ENCODE peak calls at places on chromosome 7, in five cellular contexts. One of them, this sample, is unnamed.

GRCh38 chr7:134022512-134022911 is 104.6 kb upstream of the LRGUK start:
- DNase-seq in adrenal gland: no peak
- DNase-seq in mammary epithelial cell: peak; percentile 50
- DNase-seq in psoas muscle: no peak
- DNase-seq in breast epithelium: no peak
- DNase-seq in this sample: no peak

GRCh38 chr7:128841961-128842673 is 11.9 kb downstream of the FLNC start:
- DNase-seq in psoas muscle: peak; percentile 87
- DNase-seq in breast epithelium: no peak
- DNase-seq in adrenal gland: no peak
- DNase-seq in mammary epithelial cell: no peak
- DNase-seq in this sample: no peak

GRCh38 chr7:46763348-46763747 is 818.6 kb downstream of the TNS3 start:
- DNase-seq in mammary epithelial cell: no peak
- DNase-seq in psoas muscle: no peak
- DNase-seq in adrenal gland: no peak
- DNase-seq in breast epithelium: no peak
- DNase-seq in this sample: no peak

GRCh38 chr7:25864511-25864910 is 287.5 kb upstream of the NFE2L3 start:
- DNase-seq in breast epithelium: no peak
- DNase-seq in mammary epithelial cell: no peak
- DNase-seq in adrenal gland: no peak
- DNase-seq in psoas muscle: no peak
- DNase-seq in this sample: no peak

GRCh38 chr7:142774826-142775225 is 4.1 kb downstream of the PRSS2 start:
- DNase-seq in mammary epithelial cell: no peak
- DNase-seq in psoas muscle: no peak
- DNase-seq in breast epithelium: no peak
- DNase-seq in adrenal gland: no peak
- DNase-seq in this sample: no peak

GRCh38 chr7:82700739-82701138 is 257.2 kb upstream of the CACNA2D1 start:
- DNase-seq in psoas muscle: no peak
- DNase-seq in adrenal gland: no peak
- DNase-seq in mammary epithelial cell: no peak
- DNase-seq in breast epithelium: no peak
- DNase-seq in this sample: no peak

GRCh38 chr7:127976056-127976455 is 55.2 kb downstream of the LRRC4 start:
- DNase-seq in adrenal gland: no peak
- DNase-seq in mammary epithelial cell: no peak
- DNase-seq in psoas muscle: no peak
- DNase-seq in breast epithelium: no peak
- DNase-seq in this sample: no peak

GRCh38 chr7:375491-375821 is 85.5 kb downstream of the FOXL3 start:
- DNase-seq in breast epithelium: no peak
- DNase-seq in mammary epithelial cell: no peak
- DNase-seq in adrenal gland: peak; percentile 5
- DNase-seq in psoas muscle: peak; percentile 47
- DNase-seq in this sample: peak; percentile 47

GRCh38 chr7:92631067-92631829 is 41.1 kb upstream of the FAM133B start:
- DNase-seq in breast epithelium: no peak
- DNase-seq in adrenal gland: no peak
- DNase-seq in mammary epithelial cell: no peak
- DNase-seq in psoas muscle: no peak
- DNase-seq in this sample: no peak

GRCh38 chr7:96558530-96558929 is 151.1 kb downstream of the SEM1 start:
- DNase-seq in adrenal gland: no peak
- DNase-seq in breast epithelium: no peak
- DNase-seq in psoas muscle: no peak
- DNase-seq in mammary epithelial cell: no peak
- DNase-seq in this sample: no peak

GRCh38 chr7:130352335-130353074 is 7.9 kb downstream of the CPA5 start:
- DNase-seq in psoas muscle: no peak
- DNase-seq in mammary epithelial cell: peak; percentile 57
- DNase-seq in adrenal gland: no peak
- DNase-seq in breast epithelium: no peak
- DNase-seq in this sample: no peak

GRCh38 chr7:155375337-155376277 is 77.9 kb downstream of the INSIG1 start:
- DNase-seq in psoas muscle: no peak
- DNase-seq in mammary epithelial cell: no peak
- DNase-seq in adrenal gland: no peak
- DNase-seq in breast epithelium: no peak
- DNase-seq in this sample: no peak

GRCh38 chr7:50497968-50498367 is 47.8 kb upstream of the FIGNL1 start:
- DNase-seq in mammary epithelial cell: peak; percentile 48
- DNase-seq in psoas muscle: no peak
- DNase-seq in adrenal gland: peak; percentile 33
- DNase-seq in breast epithelium: no peak
- DNase-seq in this sample: no peak

GRCh38 chr7:154503962-154504550 is 451.9 kb downstream of the DPP6 start:
- DNase-seq in psoas muscle: no peak
- DNase-seq in breast epithelium: no peak
- DNase-seq in adrenal gland: no peak
- DNase-seq in mammary epithelial cell: peak; percentile 8
- DNase-seq in this sample: no peak

GRCh38 chr7:117251687-117252086 is 71.2 kb downstream of the WNT2 start:
- DNase-seq in breast epithelium: no peak
- DNase-seq in psoas muscle: no peak
- DNase-seq in mammary epithelial cell: no peak
- DNase-seq in adrenal gland: no peak
- DNase-seq in this sample: no peak

GRCh38 chr7:130884437-130885417 is 150.7 kb upstream of the KLF14 start:
- DNase-seq in breast epithelium: no peak
- DNase-seq in psoas muscle: no peak
- DNase-seq in mammary epithelial cell: peak; percentile 55
- DNase-seq in adrenal gland: no peak
- DNase-seq in this sample: no peak

GRCh38 chr7:3095046-3095445 is 51.4 kb upstream of the CARD11 start:
- DNase-seq in psoas muscle: no peak
- DNase-seq in breast epithelium: no peak
- DNase-seq in mammary epithelial cell: no peak
- DNase-seq in adrenal gland: peak; percentile 19
- DNase-seq in this sample: no peak

GRCh38 chr7:12879139-12879538 is 191.7 kb downstream of the ARL4A start:
- DNase-seq in psoas muscle: no peak
- DNase-seq in breast epithelium: no peak
- DNase-seq in mammary epithelial cell: no peak
- DNase-seq in adrenal gland: no peak
- DNase-seq in this sample: no peak

GRCh38 chr7:115178831-115179230 is 256.9 kb downstream of the MDFIC start:
- DNase-seq in breast epithelium: no peak
- DNase-seq in adrenal gland: no peak
- DNase-seq in mammary epithelial cell: no peak
- DNase-seq in psoas muscle: no peak
- DNase-seq in this sample: no peak

GRCh38 chr7:107480932-107481331 is 11.1 kb downstream of the GPR22 start:
- DNase-seq in psoas muscle: no peak
- DNase-seq in breast epithelium: no peak
- DNase-seq in adrenal gland: no peak
- DNase-seq in mammary epithelial cell: no peak
- DNase-seq in this sample: no peak

GRCh38 chr7:131122394-131122793 is 205.3 kb upstream of the MKLN1 start:
- DNase-seq in breast epithelium: no peak
- DNase-seq in mammary epithelial cell: no peak
- DNase-seq in adrenal gland: no peak
- DNase-seq in psoas muscle: no peak
- DNase-seq in this sample: no peak

GRCh38 chr7:115005241-115005640 is 83.3 kb downstream of the MDFIC start:
- DNase-seq in adrenal gland: no peak
- DNase-seq in mammary epithelial cell: no peak
- DNase-seq in breast epithelium: no peak
- DNase-seq in psoas muscle: no peak
- DNase-seq in this sample: no peak

GRCh38 chr7:29087840-29088169 is 58.5 kb downstream of the CPVL start:
- DNase-seq in psoas muscle: no peak
- DNase-seq in breast epithelium: no peak
- DNase-seq in mammary epithelial cell: no peak
- DNase-seq in adrenal gland: no peak
- DNase-seq in this sample: no peak

GRCh38 chr7:29095666-29096560 is 50.4 kb downstream of the CPVL start:
- DNase-seq in breast epithelium: no peak
- DNase-seq in adrenal gland: no peak
- DNase-seq in psoas muscle: no peak
- DNase-seq in mammary epithelial cell: peak; percentile 21
- DNase-seq in this sample: no peak

GRCh38 chr7:29091722-29092121 is 54.6 kb downstream of the CPVL start:
- DNase-seq in psoas muscle: no peak
- DNase-seq in breast epithelium: no peak
- DNase-seq in mammary epithelial cell: peak; percentile 14
- DNase-seq in adrenal gland: no peak
- DNase-seq in this sample: no peak

GRCh38 chr7:29086545-29086944 is 59.8 kb downstream of the CPVL start:
- DNase-seq in breast epithelium: no peak
- DNase-seq in adrenal gland: no peak
- DNase-seq in mammary epithelial cell: no peak
- DNase-seq in psoas muscle: no peak
- DNase-seq in this sample: no peak

GRCh38 chr7:29091121-29091601 is 55.2 kb downstream of the CPVL start:
- DNase-seq in mammary epithelial cell: no peak
- DNase-seq in psoas muscle: peak; percentile 50
- DNase-seq in adrenal gland: peak; percentile 32
- DNase-seq in breast epithelium: no peak
- DNase-seq in this sample: no peak
- H3K4me3 ChIP-seq in mammary epithelial cell: peak overlapping the region; percentile 25
- H3K4me3 ChIP-seq in psoas muscle: peak overlapping the region; percentile 49
- H3K4me3 ChIP-seq in adrenal gland: no peak overlapping the region
- H3K4me3 ChIP-seq in breast epithelium: peak overlapping the region; percentile 10
- H3K4me3 ChIP-seq in this sample: no peak overlapping the region

GRCh38 chr7:84188811-84189405 is 5.7 kb downstream of the SEMA3A start:
- DNase-seq in mammary epithelial cell: no peak
- DNase-seq in breast epithelium: no peak
- DNase-seq in psoas muscle: no peak
- DNase-seq in adrenal gland: no peak
- DNase-seq in this sample: no peak

GRCh38 chr7:84190016-84190705 is 4.4 kb downstream of the SEMA3A start:
- DNase-seq in breast epithelium: no peak
- DNase-seq in adrenal gland: no peak
- DNase-seq in mammary epithelial cell: no peak
- DNase-seq in psoas muscle: no peak
- DNase-seq in this sample: no peak

GRCh38 chr7:84191261-84191660 is 3.3 kb downstream of the SEMA3A start:
- DNase-seq in breast epithelium: no peak
- DNase-seq in adrenal gland: no peak
- DNase-seq in psoas muscle: no peak
- DNase-seq in mammary epithelial cell: no peak
- DNase-seq in this sample: no peak

GRCh38 chr7:84187087-84187805 is 7.3 kb downstream of the SEMA3A start:
- DNase-seq in mammary epithelial cell: no peak
- DNase-seq in psoas muscle: no peak
- DNase-seq in adrenal gland: no peak
- DNase-seq in breast epithelium: no peak
- DNase-seq in this sample: no peak

GRCh38 chr7:84187813-84188212 is 6.8 kb downstream of the SEMA3A start:
- DNase-seq in mammary epithelial cell: peak; percentile 94
- DNase-seq in psoas muscle: no peak
- DNase-seq in adrenal gland: no peak
- DNase-seq in breast epithelium: no peak
- DNase-seq in this sample: no peak
- H3K27ac ChIP-seq in mammary epithelial cell: peak overlapping the region; percentile 94
- H3K27ac ChIP-seq in psoas muscle: no peak overlapping the region
- H3K27ac ChIP-seq in adrenal gland: no peak overlapping the region
- H3K27ac ChIP-seq in breast epithelium: no peak overlapping the region
- H3K27ac ChIP-seq in this sample: peak overlapping the region; percentile 75

GRCh38 chr7:157007470-157008066 is 2.9 kb downstream of the MNX1 start:
- DNase-seq in psoas muscle: no peak
- DNase-seq in breast epithelium: no peak
- DNase-seq in adrenal gland: no peak
- DNase-seq in mammary epithelial cell: no peak
- DNase-seq in this sample: no peak

GRCh38 chr7:157009778-157010587 is 480 bp downstream of the MNX1 start:
- DNase-seq in mammary epithelial cell: no peak
- DNase-seq in psoas muscle: no peak
- DNase-seq in breast epithelium: no peak
- DNase-seq in adrenal gland: no peak
- DNase-seq in this sample: no peak

GRCh38 chr7:157010588-157011332 is at the start of gene MNX1:
- DNase-seq in breast epithelium: peak; percentile 23
- DNase-seq in mammary epithelial cell: peak; percentile 83
- DNase-seq in adrenal gland: peak; percentile 41
- DNase-seq in psoas muscle: peak; percentile 85
- DNase-seq in this sample: no peak

GRCh38 chr7:157008206-157009169 is 2.0 kb downstream of the MNX1 start:
- DNase-seq in mammary epithelial cell: no peak
- DNase-seq in psoas muscle: no peak
- DNase-seq in breast epithelium: no peak
- DNase-seq in adrenal gland: no peak
- DNase-seq in this sample: no peak

GRCh38 chr7:157009170-157009777 is 1.2 kb downstream of the MNX1 start:
- DNase-seq in psoas muscle: no peak
- DNase-seq in mammary epithelial cell: peak; percentile 37
- DNase-seq in breast epithelium: no peak
- DNase-seq in adrenal gland: no peak
- DNase-seq in this sample: no peak
- H3K4me3 ChIP-seq in psoas muscle: peak overlapping the region; percentile 49
- H3K4me3 ChIP-seq in mammary epithelial cell: peak overlapping the region; percentile 64
- H3K4me3 ChIP-seq in breast epithelium: no peak overlapping the region
- H3K4me3 ChIP-seq in adrenal gland: no peak overlapping the region
- H3K4me3 ChIP-seq in this sample: peak overlapping the region; percentile 64

DNA sequence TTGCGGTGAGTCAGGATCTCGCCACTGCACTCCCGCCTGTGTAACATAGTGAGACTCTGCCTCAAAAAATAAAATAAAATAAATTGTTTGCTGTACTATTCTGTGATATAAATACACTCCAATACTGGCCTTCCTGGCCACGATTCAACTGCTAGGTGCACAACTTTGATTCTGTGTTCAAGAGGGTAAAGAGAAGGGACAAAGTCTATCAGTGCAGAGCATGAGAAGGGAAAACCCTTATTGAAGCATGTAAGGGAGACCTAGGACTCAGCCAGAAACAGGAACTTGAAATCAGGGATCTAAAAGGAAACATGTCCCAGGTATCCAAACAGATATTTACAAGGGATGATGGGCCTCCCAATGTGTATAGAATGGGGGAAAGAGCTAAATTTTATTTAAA is 8.9 kb upstream of the KBTBD2 start:
- DNase-seq in breast epithelium: no peak
- DNase-seq in mammary epithelial cell: no peak
- DNase-seq in psoas muscle: no peak
- DNase-seq in adrenal gland: no peak
- DNase-seq in this sample: no peak
- H3K27ac ChIP-seq in breast epithelium: no peak overlapping the region
- H3K27ac ChIP-seq in mammary epithelial cell: no peak overlapping the region
- H3K27ac ChIP-seq in psoas muscle: no peak overlapping the region
- H3K27ac ChIP-seq in adrenal gland: no peak overlapping the region
- H3K27ac ChIP-seq in this sample: no peak overlapping the region